ENCODE peak calls at places on chromosomes 7 and 10, in seven cellular contexts. C is PC-9, E is HepG2, U is tibial nerve, B is upper lobe of left lung, A is stomach, T is heart left ventricle. I is an unnamed sample. For H3K36me3, the result is how much of the 10 kb centered on the place peaks cover.

GRCh38 chr7:122887848-122888247 is 1.6 kb upstream of the CADPS2 start:
- DNase-seq in C (no peak), E (no peak), U (no peak), B (no peak), A (no peak), T (no peak), I (no peak)

GRCh38 chr7:98870071-98870651 is 347 bp upstream of the TMEM130 start:
- DNase-seq in C (peak), E (no peak), U (no peak), B (peak), A (no peak), T (peak), I (no peak)

GRCh38 chr7:24119852-24120251 is 164.1 kb upstream of the NPY start:
- DNase-seq in C (no peak), E (no peak), U (no peak), B (no peak), A (no peak), T (no peak), I (no peak)

GRCh38 chr10:129709627-129710509 is 242.8 kb downstream of the MGMT start:
- DNase-seq in C (no peak), E (no peak), U (no peak), B (no peak), A (no peak), T (no peak), I (no peak)

GRCh38 chr7:17033245-17033644 is 151.5 kb upstream of the AGR3 start:
- DNase-seq in C (no peak), E (no peak), U (no peak), B (peak), A (peak), T (no peak), I (no peak)

GRCh38 chr10:11229893-11230292 is 212.2 kb downstream of the CELF2 start:
- DNase-seq in C (no peak), E (no peak), U (no peak), B (no peak), A (no peak), T (no peak), I (no peak)

GRCh38 chr7:155184923-155185322 is 112.8 kb upstream of the INSIG1 start:
- DNase-seq in C (no peak), E (no peak), U (no peak), B (no peak), A (no peak), T (no peak), I (no peak)

GRCh38 chr7:64990216-64990615 is 620 bp downstream of the ZNF117 start:
- DNase-seq in C (no peak), E (no peak), U (no peak), B (no peak), A (no peak), T (no peak), I (no peak)

GRCh38 chr7:101235050-101235449 is 2.6 kb downstream of the CLDN15 start:
- DNase-seq in C (no peak), E (peak), U (no peak), B (no peak), A (no peak), T (no peak), I (no peak)

GRCh38 chr7:141645188-141645587 is 56.8 kb downstream of the DENND11 start:
- DNase-seq in C (no peak), E (no peak), U (no peak), B (no peak), A (no peak), T (no peak), I (no peak)

GRCh38 chr7:437293-438280 is 82.1 kb downstream of the PDGFA start:
- DNase-seq in C (no peak), E (no peak), U (no peak), B (no peak), A (no peak), T (no peak), I (no peak)

DNA sequence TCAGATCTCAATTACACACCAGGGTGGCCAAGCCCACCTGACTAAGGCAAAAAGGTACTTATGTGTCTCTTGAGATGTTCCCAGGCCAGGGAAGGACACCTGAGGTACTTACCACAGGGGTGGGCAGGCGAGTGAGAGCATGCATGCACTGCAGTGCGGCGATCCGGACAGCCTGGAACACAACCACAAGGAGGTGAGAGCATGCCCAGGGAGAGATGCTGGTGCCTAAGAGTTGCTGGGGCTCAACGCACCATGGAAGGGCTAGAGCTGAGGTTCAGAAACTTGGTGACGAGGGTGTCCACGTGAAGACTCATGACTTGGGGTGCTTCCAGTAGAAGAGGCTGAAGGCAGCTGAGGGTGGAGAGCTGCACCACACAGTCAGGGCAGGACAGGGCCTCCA is 13.1 kb downstream of the ZDHHC16 start:
- DNase-seq in C (no peak), E (no peak), U (no peak), B (no peak), A (no peak), T (no peak), I (no peak)
- H3K36me3 ChIP-seq in C (under half), E (half or more), U (under half), B (half or more), A (half or more), T (half or more), I (half or more)

DNA sequence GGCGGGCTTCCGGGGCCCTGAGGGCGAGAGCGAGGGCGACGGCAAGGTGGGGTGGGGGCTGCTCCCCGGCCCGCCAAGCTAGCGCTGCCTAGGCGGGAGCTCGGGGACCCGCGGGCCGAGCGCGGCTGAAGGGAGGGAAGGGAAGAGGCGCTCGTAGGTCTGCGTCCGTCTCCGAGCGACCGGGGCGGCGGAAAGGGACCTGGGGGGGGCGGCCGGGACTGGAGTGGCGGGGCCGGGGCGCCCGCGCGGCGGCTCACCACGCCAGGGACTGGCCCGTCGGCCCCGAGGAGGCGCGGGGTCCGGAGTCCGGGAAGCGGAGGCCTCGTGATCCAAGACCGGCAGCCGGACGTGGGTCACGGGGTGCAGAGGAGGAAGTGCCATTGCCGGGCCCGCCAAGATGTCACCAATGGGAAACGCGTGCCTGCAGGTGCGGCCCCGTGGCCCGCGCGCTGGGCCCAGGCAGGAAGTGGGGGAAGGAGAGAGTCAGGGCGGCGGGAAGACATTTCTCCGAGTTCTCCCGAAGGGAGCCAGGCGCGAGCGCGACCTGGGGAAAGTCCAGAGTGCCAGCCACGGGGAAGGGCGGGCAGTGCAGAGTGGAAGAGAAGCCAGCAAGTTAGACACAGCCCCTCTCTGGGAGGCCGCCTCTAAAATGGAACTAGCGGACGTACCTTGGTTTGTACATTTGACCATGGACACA is 11.9 kb downstream of the HNRNPF start:
- DNase-seq in C (peak), E (peak), U (peak), B (peak), A (peak), T (peak), I (peak)
- TF ChIP-seq CTCF in C (no peak), E (no peak), U (no peak), B (no peak), A (no peak), T (no peak), I (no peak)

GRCh38 chr10:103872137-103872933 is 17.0 kb upstream of the SH3PXD2A start:
- DNase-seq in C (peak), E (no peak), U (no peak), B (no peak), A (no peak), T (no peak), I (no peak)
- H3K27ac ChIP-seq in C (peak), E (no peak), U (no peak), B (no peak), A (no peak), T (no peak), I (no peak)

GRCh38 chr10:101001225-101002035 is 1.8 kb downstream of the LZTS2 start:
- DNase-seq in C (no peak), E (no peak), U (peak), B (peak), A (peak), T (peak), I (peak)

GRCh38 chr10:101000602-101000991 is 989 bp downstream of the LZTS2 start:
- DNase-seq in C (no peak), E (no peak), U (no peak), B (no peak), A (no peak), T (no peak), I (no peak)

GRCh38 chr10:100999742-101000601 is at the start of gene LZTS2:
- DNase-seq in C (no peak), E (no peak), U (peak), B (no peak), A (peak), T (no peak), I (no peak)

GRCh38 chr10:101003639-101004206 is 4.1 kb downstream of the LZTS2 start:
- DNase-seq in C (no peak), E (no peak), U (no peak), B (no peak), A (no peak), T (no peak), I (no peak)

GRCh38 chr10:101002456-101002855 is 2.8 kb downstream of the LZTS2 start:
- DNase-seq in C (no peak), E (no peak), U (no peak), B (no peak), A (no peak), T (no peak), I (no peak)
- H3K36me3 ChIP-seq in C (under half), E (under half), U (under half), B (under half), A (half or more), T (half or more), I (under half)

DNA sequence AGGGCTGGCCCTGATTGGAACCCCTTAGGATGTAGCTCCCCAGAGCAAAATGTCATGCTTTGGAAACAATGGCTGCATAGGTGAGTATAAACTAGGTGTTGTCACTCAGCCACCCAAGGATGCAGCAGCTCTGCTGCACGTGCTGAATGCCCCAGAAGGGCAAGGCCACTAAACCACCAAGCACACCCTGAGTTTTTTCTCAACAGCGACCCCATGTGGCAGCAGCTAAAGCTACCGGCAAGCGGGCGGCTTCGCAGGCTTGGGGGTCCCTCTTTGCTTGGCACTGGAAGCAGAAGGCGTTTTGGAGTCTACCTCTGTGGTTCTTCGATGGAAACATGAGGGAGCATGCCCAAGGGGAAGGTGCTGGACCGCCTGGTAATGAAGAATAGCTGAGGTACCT is 152.3 kb downstream of the GFRA1 start:
- DNase-seq in C (no peak), E (no peak), U (no peak), B (no peak), A (no peak), T (no peak), I (no peak)
- TF ChIP-seq CTCF in C (no peak), E (peak), U (no peak), B (no peak), A (no peak), T (no peak), I (peak)

DNA sequence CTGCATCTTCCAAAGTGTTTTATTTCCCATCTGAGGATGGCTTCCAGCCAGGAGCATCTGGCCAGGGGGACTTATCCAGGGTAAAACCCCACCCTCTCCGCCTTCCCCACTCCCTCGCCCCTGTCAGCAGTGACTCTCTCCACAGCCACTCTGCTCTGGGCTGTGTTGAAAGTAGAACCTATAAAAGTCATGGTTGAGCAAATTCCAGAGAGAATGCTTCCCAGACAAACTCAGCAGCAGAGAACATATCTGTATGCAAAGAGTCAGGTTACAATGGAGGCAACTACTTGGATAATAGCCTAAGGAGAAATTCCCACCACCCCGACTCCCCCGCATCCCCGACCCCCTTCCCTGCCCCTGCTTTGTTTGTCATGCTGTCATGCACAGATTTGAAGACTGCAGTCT is 110.9 kb upstream of the ANLN start:
- DNase-seq in C (no peak), E (no peak), U (no peak), B (no peak), A (no peak), T (no peak), I (peak)
- H3K27ac ChIP-seq in C (no peak), E (no peak), U (no peak), B (no peak), A (no peak), T (no peak), I (no peak)

I was measured in brain microvascular endothelial cell.